ENCODE peak calls at places on chromosomes 2 and 18, in eight cellular contexts. N is OCI-LY7; G is tibial artery; V is Panc1; B is GM13976; A is CD8-positive, alpha-beta T cell; U is cardiac fibroblast; T is spleen. F is an unnamed sample.

GRCh38 chr18:26465431-26465830 is 82.9 kb downstream of the KCTD1 start:
- DNase-seq in N (no peak), G (no peak), V (no peak), B (no peak), A (no peak), U (no peak), T (no peak), F (no peak)

GRCh38 chr2:38601463-38602135 is 1.1 kb downstream of the HNRNPLL start:
- DNase-seq in N (peak), G (no peak), V (no peak), B (no peak), A (no peak), U (peak), T (no peak), F (no peak)

GRCh38 chr2:236968101-236968886 is 117.4 kb upstream of the COPS8 start:
- DNase-seq in N (no peak), G (no peak), V (no peak), B (no peak), A (no peak), U (no peak), T (peak), F (no peak)

GRCh38 chr2:74225698-74226459 is 27.5 kb downstream of the MTHFD2 start:
- DNase-seq in N (no peak), G (no peak), V (no peak), B (no peak), A (no peak), U (no peak), T (no peak), F (no peak)

GRCh38 chr2:67242456-67242855 is 154.7 kb upstream of the ETAA1 start:
- DNase-seq in N (no peak), G (no peak), V (no peak), B (no peak), A (no peak), U (no peak), T (no peak), F (no peak)

GRCh38 chr2:85757860-85758259 is 4.1 kb downstream of the ATOH8 start:
- DNase-seq in N (no peak), G (no peak), V (no peak), B (no peak), A (no peak), U (no peak), T (no peak), F (no peak)

GRCh38 chr2:111209045-111209514 is 88.4 kb downstream of the BCL2L11 start:
- DNase-seq in N (no peak), G (no peak), V (no peak), B (no peak), A (no peak), U (peak), T (no peak), F (no peak)

GRCh38 chr18:51069885-51070284 is 39.9 kb downstream of the SMAD4 start:
- DNase-seq in N (no peak), G (no peak), V (no peak), B (no peak), A (no peak), U (no peak), T (no peak), F (no peak)

GRCh38 chr2:176643711-176644110 is 374.5 kb downstream of the MTX2 start:
- DNase-seq in N (no peak), G (no peak), V (no peak), B (no peak), A (no peak), U (peak), T (peak), F (no peak)

GRCh38 chr2:102331311-102331980 is 20.1 kb downstream of the IL1RL1 start:
- DNase-seq in N (no peak), G (no peak), V (no peak), B (no peak), A (no peak), U (peak), T (no peak), F (no peak)

GRCh38 chr2:163265562-163265961 is 427.0 kb upstream of the KCNH7 start:
- DNase-seq in N (no peak), G (no peak), V (no peak), B (no peak), A (no peak), U (no peak), T (no peak), F (no peak)

GRCh38 chr2:205849136-205849535 is 166.8 kb downstream of the NRP2 start:
- DNase-seq in N (no peak), G (no peak), V (no peak), B (no peak), A (no peak), U (no peak), T (no peak), F (no peak)

GRCh38 chr18:75041586-75041985 is 167.4 kb downstream of the PTGR3 start:
- DNase-seq in N (peak), G (no peak), V (peak), B (no peak), A (no peak), U (peak), T (no peak), F (no peak)

GRCh38 chr2:239778042-239778811 is 246.9 kb downstream of the NDUFA10 start:
- DNase-seq in N (no peak), G (peak), V (no peak), B (no peak), A (no peak), U (no peak), T (peak), F (no peak)

GRCh38 chr18:58114766-58115165 is 70.7 kb downstream of the NEDD4L start:
- DNase-seq in N (no peak), G (no peak), V (no peak), B (no peak), A (no peak), U (no peak), T (no peak), F (no peak)

GRCh38 chr18:60053747-60054304 is 154.0 kb downstream of the PMAIP1 start:
- DNase-seq in N (no peak), G (no peak), V (peak), B (no peak), A (no peak), U (peak), T (no peak), F (no peak)

GRCh38 chr2:65240657-65241056 is 13.0 kb downstream of the ACTR2 start:
- DNase-seq in N (no peak), G (no peak), V (no peak), B (no peak), A (no peak), U (peak), T (no peak), F (no peak)

GRCh38 chr2:20577495-20578235 is 73.2 kb downstream of the HS1BP3 start:
- DNase-seq in N (no peak), G (no peak), V (no peak), B (no peak), A (no peak), U (peak), T (peak), F (no peak)

GRCh38 chr2:43333656-43334144 is 107.3 kb upstream of the ZFP36L2 start:
- DNase-seq in N (no peak), G (no peak), V (no peak), B (no peak), A (no peak), U (peak), T (no peak), F (no peak)

GRCh38 chr2:15941970-15942710 is 1.8 kb downstream of the MYCN start:
- DNase-seq in N (no peak), G (no peak), V (no peak), B (peak), A (no peak), U (no peak), T (no peak), F (peak)

GRCh38 chr18:72161686-72162085 is 382.5 kb downstream of the CBLN2 start:
- DNase-seq in N (no peak), G (no peak), V (no peak), B (no peak), A (no peak), U (peak), T (no peak), F (no peak)

GRCh38 chr2:238104521-238105311 is 4.6 kb downstream of the ESPNL start:
- DNase-seq in N (no peak), G (peak), V (no peak), B (no peak), A (no peak), U (no peak), T (peak), F (no peak)

GRCh38 chr2:174662459-174662858 is 64.9 kb upstream of the WIPF1 start:
- DNase-seq in N (no peak), G (peak), V (no peak), B (no peak), A (no peak), U (peak), T (no peak), F (no peak)

GRCh38 chr18:13452448-13452811 is 233.9 kb downstream of the LDLRAD4 start:
- DNase-seq in N (no peak), G (peak), V (no peak), B (no peak), A (no peak), U (peak), T (no peak), F (no peak)

GRCh38 chr2:218569661-218570500 is 1.2 kb downstream of the CNOT9 start:
- DNase-seq in N (peak), G (no peak), V (no peak), B (no peak), A (no peak), U (peak), T (no peak), F (no peak)

GRCh38 chr2:152367547-152368250 is 32.7 kb downstream of the FMNL2 start:
- DNase-seq in N (no peak), G (no peak), V (no peak), B (no peak), A (no peak), U (no peak), T (no peak), F (peak)

GRCh38 chr2:201854841-201855240 is 48.5 kb downstream of the CDK15 start:
- DNase-seq in N (no peak), G (no peak), V (no peak), B (no peak), A (no peak), U (peak), T (no peak), F (no peak)

GRCh38 chr2:28164280-28164801 is 228.3 kb upstream of the FOSL2 start:
- DNase-seq in N (no peak), G (no peak), V (no peak), B (no peak), A (no peak), U (peak), T (no peak), F (no peak)

GRCh38 chr2:198873771-198874501 is 583.8 kb downstream of the SATB2 start:
- DNase-seq in N (no peak), G (no peak), V (no peak), B (no peak), A (no peak), U (peak), T (no peak), F (no peak)

GRCh38 chr18:58402247-58402646 is 226.6 kb downstream of the ALPK2 start:
- DNase-seq in N (no peak), G (no peak), V (no peak), B (no peak), A (no peak), U (peak), T (no peak), F (no peak)

GRCh38 chr2:28405537-28405936 is 12.9 kb downstream of the FOSL2 start:
- DNase-seq in N (no peak), G (no peak), V (no peak), B (no peak), A (no peak), U (no peak), T (no peak), F (no peak)

GRCh38 chr18:42141439-42141838 is 186.4 kb downstream of the PIK3C3 start:
- DNase-seq in N (no peak), G (no peak), V (no peak), B (no peak), A (no peak), U (no peak), T (no peak), F (no peak)
- TF ChIP-seq CTCF in N (no peak), G (no peak), V (no peak), B (no peak), A (no peak), U (no peak), T (no peak), F (no peak)

GRCh38 chr2:115303-115702 is 69.0 kb upstream of the FAM110C start:
- DNase-seq in N (no peak), G (no peak), V (no peak), B (no peak), A (no peak), U (no peak), T (no peak), F (no peak)
- TF ChIP-seq CTCF in N (no peak), G (no peak), V (peak), B (no peak), A (no peak), U (no peak), T (no peak), F (no peak)

DNA sequence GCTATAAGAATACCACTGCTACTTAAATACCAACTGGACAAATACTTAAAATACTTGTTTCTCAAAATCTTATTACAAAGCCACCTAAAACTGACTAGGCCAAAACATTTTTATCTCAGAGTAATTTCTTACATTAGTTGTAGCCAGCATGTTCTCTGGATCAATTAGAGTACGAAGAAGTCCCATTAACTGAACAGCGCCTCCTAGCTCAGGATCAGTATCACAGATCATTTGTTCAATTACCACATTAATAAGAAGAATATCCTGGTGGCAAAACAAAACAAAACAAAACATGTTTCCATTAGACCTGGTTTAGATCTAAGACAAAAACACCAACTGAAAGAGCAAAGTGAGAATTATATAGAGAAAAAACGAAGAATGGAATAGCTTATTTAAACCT is 36.0 kb downstream of the PPP4R3B start:
- DNase-seq in N (no peak), G (no peak), V (no peak), B (no peak), A (no peak), U (peak), T (no peak), F (no peak)
- TF ChIP-seq CTCF in N (peak), G (no peak), V (peak), B (no peak), A (no peak), U (peak), T (peak), F (no peak)

GRCh38 chr2:211854832-211855231 is 683.8 kb downstream of the ERBB4 start:
- DNase-seq in N (no peak), G (no peak), V (no peak), B (no peak), A (no peak), U (no peak), T (no peak), F (no peak)
- TF ChIP-seq CTCF in N (no peak), G (no peak), V (no peak), B (no peak), A (no peak), U (peak), T (no peak), F (no peak)

F was measured in GM10248.